ENCODE peak calls at places on chromosomes 13 and 19, in eight cellular contexts. V is cardiac muscle cell, D is thoracic aorta, O is AG10803, H is choroid plexus epithelial cell, Y is GM23338, U is PC-3, T is uterus. Q is an unnamed sample.

GRCh38 chr19:47464619-47465018 is 7.1 kb downstream of the SLC8A2 start:
- DNase-seq in U (no peak), Y (no peak), D (no peak), T (no peak), O (no peak), H (no peak), V (no peak), Q (no peak)

GRCh38 chr13:21613791-21614190 is 9.8 kb upstream of the MICU2 start:
- DNase-seq in V (no peak), T (no peak), O (no peak), Y (no peak), U (peak), D (no peak), H (no peak), Q (no peak)

GRCh38 chr13:111404746-111405145 is 84.3 kb downstream of the TEX29 start:
- DNase-seq in D (no peak), H (no peak), U (no peak), O (no peak), V (no peak), T (no peak), Y (no peak), Q (no peak)

GRCh38 chr19:7926021-7926726 is at the start of gene CTXN1:
- DNase-seq in T (peak), V (peak), D (no peak), U (peak), H (peak), O (peak), Y (peak), Q (no peak)

GRCh38 chr19:42313840-42314755 is 989 bp downstream of the TMEM145 start:
- DNase-seq in D (no peak), U (no peak), H (no peak), T (no peak), O (no peak), V (no peak), Y (no peak), Q (no peak)

GRCh38 chr13:96141032-96141431 is 51.1 kb downstream of the HS6ST3 start:
- DNase-seq in O (peak), U (peak), H (peak), T (no peak), D (no peak), V (peak), Y (peak), Q (peak)

GRCh38 chr13:32023698-32024097 is 7.9 kb upstream of the FRY start:
- DNase-seq in O (no peak), H (peak), U (peak), T (no peak), V (peak), D (no peak), Y (no peak), Q (no peak)

GRCh38 chr19:1616875-1617274 is 11.6 kb upstream of the UQCR11 start:
- DNase-seq in D (no peak), V (no peak), Y (no peak), H (no peak), U (no peak), O (no peak), T (no peak), Q (no peak)

GRCh38 chr19:11265785-11266236 is 3.5 kb upstream of the DOCK6 start:
- DNase-seq in U (peak), H (no peak), V (no peak), O (no peak), Y (no peak), T (no peak), D (no peak), Q (no peak)

GRCh38 chr13:47215741-47216140 is 318.9 kb upstream of the HTR2A start:
- DNase-seq in U (peak), V (peak), D (no peak), O (peak), Y (peak), T (no peak), H (peak), Q (no peak)

GRCh38 chr13:100526299-100527030 is 62.1 kb downstream of the GGACT start:
- DNase-seq in O (no peak), Y (peak), U (no peak), H (no peak), T (no peak), D (no peak), V (no peak), Q (no peak)

GRCh38 chr13:56924401-56924800 is 216.3 kb upstream of the PRR20A start:
- DNase-seq in Y (no peak), T (no peak), U (no peak), V (no peak), O (no peak), H (no peak), D (no peak), Q (no peak)

GRCh38 chr19:27851002-27851481 is 1361.9 kb downstream of the UQCRFS1 start:
- DNase-seq in D (no peak), H (no peak), T (no peak), Y (no peak), O (no peak), V (no peak), U (no peak), Q (no peak)

GRCh38 chr13:21584973-21585592 is 18.9 kb downstream of the MICU2 start:
- DNase-seq in D (no peak), V (no peak), O (no peak), T (no peak), Y (no peak), H (no peak), U (no peak), Q (no peak)

GRCh38 chr19:50497030-50497420 is 14.0 kb downstream of the JOSD2 start:
- DNase-seq in U (no peak), T (no peak), V (no peak), D (no peak), H (no peak), O (no peak), Y (no peak), Q (no peak)

GRCh38 chr13:25429466-25429865 is 57.7 kb downstream of the ATP8A2 start:
- DNase-seq in Y (no peak), V (no peak), U (no peak), O (no peak), D (no peak), T (no peak), H (no peak), Q (no peak)

GRCh38 chr13:113905018-113905417 is 41.1 kb upstream of the GAS6 start:
- DNase-seq in D (no peak), O (no peak), H (no peak), Y (no peak), T (no peak), U (no peak), V (no peak), Q (no peak)

GRCh38 chr19:4061178-4061682 is 5.5 kb downstream of the ZBTB7A start:
- DNase-seq in O (peak), V (peak), Y (peak), T (peak), H (no peak), D (peak), U (peak), Q (no peak)

GRCh38 chr13:86402500-86402899 is 603.3 kb upstream of the SLITRK6 start:
- DNase-seq in T (no peak), D (no peak), O (no peak), V (no peak), Y (no peak), H (no peak), U (no peak), Q (no peak)

GRCh38 chr13:36769126-36769525 is 49.9 kb upstream of the RFXAP start:
- DNase-seq in V (no peak), T (no peak), Y (no peak), H (no peak), O (no peak), D (no peak), U (no peak), Q (no peak)

GRCh38 chr19:49691243-49692101 is 556 bp downstream of the CPT1C start:
- DNase-seq in H (peak), Y (peak), V (peak), T (peak), U (peak), D (no peak), O (peak), Q (no peak)

GRCh38 chr19:35509018-35509652 is 4.3 kb downstream of the DMKN start:
- DNase-seq in D (no peak), H (peak), O (no peak), U (peak), V (no peak), Y (peak), T (no peak), Q (no peak)
- H3K4me3 ChIP-seq in D (peak), H (no peak), O (no peak), U (peak), V (peak), Y (peak), T (no peak), Q (no peak)

GRCh38 chr13:27034678-27035111 is 136.9 kb downstream of the USP12 start:
- DNase-seq in H (no peak), D (no peak), T (no peak), Y (peak), V (peak), U (no peak), O (no peak), Q (no peak)
- H3K4me3 ChIP-seq in H (no peak), D (peak), T (no peak), Y (peak), V (peak), U (no peak), O (peak), Q (no peak)

GRCh38 chr19:38388310-38389100 is at the start of gene SPRED3:
- DNase-seq in T (no peak), V (peak), H (peak), Y (peak), O (peak), D (no peak), U (peak), Q (no peak)
- H3K4me3 ChIP-seq in T (peak), V (peak), H (peak), Y (peak), O (peak), D (peak), U (peak), Q (peak)

GRCh38 chr13:76792680-76793334 is 93.4 kb downstream of the KCTD12 start:
- DNase-seq in T (peak), H (peak), D (no peak), Y (no peak), V (peak), O (peak), U (peak), Q (no peak)
- H3K4me3 ChIP-seq in T (no peak), H (no peak), D (no peak), Y (no peak), V (no peak), O (no peak), U (no peak), Q (no peak)

Q was measured in LNCaP clone FGC.